ENCODE peak calls at places on chromosomes 5 and 9, in eight cellular contexts. One of them, this sample, is unnamed.

GRCh38 chr5:31935702-31936347 is 238.3 kb downstream of the GOLPH3 start:
- DNase-seq in CD14-positive monocyte: no peak
- DNase-seq in GDM1: no peak
- DNase-seq in islet precursor cell: no peak
- DNase-seq in NCI-H1694 treated with DMSO at 0.1 percent for 48 hours: no peak
- DNase-seq in NCI-H2029 treated with DMSO at 0.1 percent for 48 hours: no peak
- DNase-seq in naive B cell: no peak
- DNase-seq in coronary artery: no peak
- DNase-seq in this sample: no peak

GRCh38 chr9:97557606-97558095 is 56.2 kb downstream of the TMOD1 start:
- DNase-seq in CD14-positive monocyte: no peak
- DNase-seq in GDM1: peak; percentile 51
- DNase-seq in islet precursor cell: no peak
- DNase-seq in NCI-H1694 treated with DMSO at 0.1 percent for 48 hours: peak; percentile 84
- DNase-seq in NCI-H2029 treated with DMSO at 0.1 percent for 48 hours: peak; percentile 67
- DNase-seq in naive B cell: no peak
- DNase-seq in coronary artery: peak; percentile 94
- DNase-seq in this sample: no peak

GRCh38 chr5:170483701-170484458 is 19.9 kb upstream of the KCNIP1 start:
- DNase-seq in CD14-positive monocyte: peak; percentile 69
- DNase-seq in GDM1: no peak
- DNase-seq in islet precursor cell: peak; percentile 86
- DNase-seq in NCI-H1694 treated with DMSO at 0.1 percent for 48 hours: no peak
- DNase-seq in NCI-H2029 treated with DMSO at 0.1 percent for 48 hours: no peak
- DNase-seq in naive B cell: no peak
- DNase-seq in coronary artery: peak; percentile 49
- DNase-seq in this sample: no peak

GRCh38 chr5:163564321-163564924 is 59.0 kb downstream of the MAT2B start:
- DNase-seq in CD14-positive monocyte: no peak
- DNase-seq in GDM1: peak; percentile 7
- DNase-seq in islet precursor cell: peak; percentile 68
- DNase-seq in NCI-H1694 treated with DMSO at 0.1 percent for 48 hours: peak; percentile 62
- DNase-seq in NCI-H2029 treated with DMSO at 0.1 percent for 48 hours: no peak
- DNase-seq in naive B cell: peak; percentile 43
- DNase-seq in coronary artery: no peak
- DNase-seq in this sample: no peak

GRCh38 chr5:127561254-127561653 is 43.8 kb downstream of the PRRC1 start:
- DNase-seq in CD14-positive monocyte: no peak
- DNase-seq in GDM1: no peak
- DNase-seq in islet precursor cell: no peak
- DNase-seq in NCI-H1694 treated with DMSO at 0.1 percent for 48 hours: no peak
- DNase-seq in NCI-H2029 treated with DMSO at 0.1 percent for 48 hours: no peak
- DNase-seq in naive B cell: no peak
- DNase-seq in coronary artery: no peak
- DNase-seq in this sample: peak; percentile 29

GRCh38 chr5:73917433-73917832 is 291.4 kb downstream of the ARHGEF28 start:
- DNase-seq in CD14-positive monocyte: no peak
- DNase-seq in GDM1: no peak
- DNase-seq in islet precursor cell: no peak
- DNase-seq in NCI-H1694 treated with DMSO at 0.1 percent for 48 hours: peak; percentile 89
- DNase-seq in NCI-H2029 treated with DMSO at 0.1 percent for 48 hours: peak; percentile 56
- DNase-seq in naive B cell: no peak
- DNase-seq in coronary artery: no peak
- DNase-seq in this sample: no peak

GRCh38 chr5:2534251-2534650 is 217.2 kb downstream of the IRX2 start:
- DNase-seq in CD14-positive monocyte: no peak
- DNase-seq in GDM1: no peak
- DNase-seq in islet precursor cell: peak; percentile 10
- DNase-seq in NCI-H1694 treated with DMSO at 0.1 percent for 48 hours: no peak
- DNase-seq in NCI-H2029 treated with DMSO at 0.1 percent for 48 hours: no peak
- DNase-seq in naive B cell: no peak
- DNase-seq in coronary artery: peak; percentile 31
- DNase-seq in this sample: no peak

GRCh38 chr5:156230887-156231286 is 96.1 kb upstream of the SGCD start:
- DNase-seq in CD14-positive monocyte: no peak
- DNase-seq in GDM1: no peak
- DNase-seq in islet precursor cell: no peak
- DNase-seq in NCI-H1694 treated with DMSO at 0.1 percent for 48 hours: no peak
- DNase-seq in NCI-H2029 treated with DMSO at 0.1 percent for 48 hours: no peak
- DNase-seq in naive B cell: no peak
- DNase-seq in coronary artery: no peak
- DNase-seq in this sample: no peak

GRCh38 chr5:89327621-89328020 is 444.6 kb upstream of the MEF2C start:
- DNase-seq in CD14-positive monocyte: no peak
- DNase-seq in GDM1: no peak
- DNase-seq in islet precursor cell: no peak
- DNase-seq in NCI-H1694 treated with DMSO at 0.1 percent for 48 hours: no peak
- DNase-seq in NCI-H2029 treated with DMSO at 0.1 percent for 48 hours: no peak
- DNase-seq in naive B cell: no peak
- DNase-seq in coronary artery: no peak
- DNase-seq in this sample: no peak

GRCh38 chr5:42912184-42912766 is 100.6 kb upstream of the SELENOP start:
- DNase-seq in CD14-positive monocyte: no peak
- DNase-seq in GDM1: peak; percentile 15
- DNase-seq in islet precursor cell: no peak
- DNase-seq in NCI-H1694 treated with DMSO at 0.1 percent for 48 hours: peak; percentile 45
- DNase-seq in NCI-H2029 treated with DMSO at 0.1 percent for 48 hours: no peak
- DNase-seq in naive B cell: peak; percentile 35
- DNase-seq in coronary artery: no peak
- DNase-seq in this sample: no peak

GRCh38 chr5:429453-430188 is 13.4 kb upstream of the EXOC3 start:
- DNase-seq in CD14-positive monocyte: no peak
- DNase-seq in GDM1: no peak
- DNase-seq in islet precursor cell: peak; percentile 51
- DNase-seq in NCI-H1694 treated with DMSO at 0.1 percent for 48 hours: peak; percentile 44
- DNase-seq in NCI-H2029 treated with DMSO at 0.1 percent for 48 hours: no peak
- DNase-seq in naive B cell: no peak
- DNase-seq in coronary artery: no peak
- DNase-seq in this sample: peak; percentile 62

GRCh38 chr5:77994943-77995342 is 218.8 kb upstream of the TBCA start:
- DNase-seq in CD14-positive monocyte: no peak
- DNase-seq in GDM1: no peak
- DNase-seq in islet precursor cell: no peak
- DNase-seq in NCI-H1694 treated with DMSO at 0.1 percent for 48 hours: no peak
- DNase-seq in NCI-H2029 treated with DMSO at 0.1 percent for 48 hours: no peak
- DNase-seq in naive B cell: no peak
- DNase-seq in coronary artery: no peak
- DNase-seq in this sample: no peak

GRCh38 chr9:100428871-100429654 is 2.1 kb downstream of the MSANTD3 start:
- DNase-seq in CD14-positive monocyte: no peak
- DNase-seq in GDM1: no peak
- DNase-seq in islet precursor cell: peak; percentile 85
- DNase-seq in NCI-H1694 treated with DMSO at 0.1 percent for 48 hours: no peak
- DNase-seq in NCI-H2029 treated with DMSO at 0.1 percent for 48 hours: no peak
- DNase-seq in naive B cell: no peak
- DNase-seq in coronary artery: no peak
- DNase-seq in this sample: peak; percentile 98

GRCh38 chr5:9519537-9519936 is 26.3 kb downstream of the SEMA5A start:
- DNase-seq in CD14-positive monocyte: no peak
- DNase-seq in GDM1: no peak
- DNase-seq in islet precursor cell: no peak
- DNase-seq in NCI-H1694 treated with DMSO at 0.1 percent for 48 hours: no peak
- DNase-seq in NCI-H2029 treated with DMSO at 0.1 percent for 48 hours: no peak
- DNase-seq in naive B cell: no peak
- DNase-seq in coronary artery: no peak
- DNase-seq in this sample: peak; percentile 47

GRCh38 chr9:114250235-114250568 is 72.7 kb upstream of the ORM1 start:
- DNase-seq in CD14-positive monocyte: no peak
- DNase-seq in GDM1: no peak
- DNase-seq in islet precursor cell: no peak
- DNase-seq in NCI-H1694 treated with DMSO at 0.1 percent for 48 hours: peak; percentile 86
- DNase-seq in NCI-H2029 treated with DMSO at 0.1 percent for 48 hours: peak; percentile 11
- DNase-seq in naive B cell: no peak
- DNase-seq in coronary artery: peak; percentile 87
- DNase-seq in this sample: peak; percentile 76

GRCh38 chr9:8365029-8365428 is 565.5 kb upstream of the DMAC1 start:
- DNase-seq in CD14-positive monocyte: no peak
- DNase-seq in GDM1: no peak
- DNase-seq in islet precursor cell: no peak
- DNase-seq in NCI-H1694 treated with DMSO at 0.1 percent for 48 hours: no peak
- DNase-seq in NCI-H2029 treated with DMSO at 0.1 percent for 48 hours: no peak
- DNase-seq in naive B cell: no peak
- DNase-seq in coronary artery: no peak
- DNase-seq in this sample: peak; percentile 5

GRCh38 chr5:90529939-90530677 is 724 bp upstream of the LYSMD3 start:
- DNase-seq in CD14-positive monocyte: peak; percentile 61
- DNase-seq in GDM1: peak; percentile 62
- DNase-seq in islet precursor cell: peak; percentile 83
- DNase-seq in NCI-H1694 treated with DMSO at 0.1 percent for 48 hours: peak; percentile 52
- DNase-seq in NCI-H2029 treated with DMSO at 0.1 percent for 48 hours: peak; percentile 59
- DNase-seq in naive B cell: no peak
- DNase-seq in coronary artery: peak; percentile 81
- DNase-seq in this sample: peak; percentile 24

GRCh38 chr9:20649381-20649780 is 27.1 kb upstream of the MLLT3 start:
- DNase-seq in CD14-positive monocyte: no peak
- DNase-seq in GDM1: no peak
- DNase-seq in islet precursor cell: no peak
- DNase-seq in NCI-H1694 treated with DMSO at 0.1 percent for 48 hours: peak; percentile 6
- DNase-seq in NCI-H2029 treated with DMSO at 0.1 percent for 48 hours: no peak
- DNase-seq in naive B cell: no peak
- DNase-seq in coronary artery: no peak
- DNase-seq in this sample: no peak

GRCh38 chr9:96117398-96118060 is 184.4 kb downstream of the HSD17B3 start:
- DNase-seq in CD14-positive monocyte: no peak
- DNase-seq in GDM1: no peak
- DNase-seq in islet precursor cell: no peak
- DNase-seq in NCI-H1694 treated with DMSO at 0.1 percent for 48 hours: no peak
- DNase-seq in NCI-H2029 treated with DMSO at 0.1 percent for 48 hours: no peak
- DNase-seq in naive B cell: no peak
- DNase-seq in coronary artery: peak; percentile 19
- DNase-seq in this sample: no peak

GRCh38 chr9:130845901-130846381 is 10.9 kb downstream of the ABL1 start:
- DNase-seq in CD14-positive monocyte: no peak
- DNase-seq in GDM1: no peak
- DNase-seq in islet precursor cell: peak; percentile 62
- DNase-seq in NCI-H1694 treated with DMSO at 0.1 percent for 48 hours: no peak
- DNase-seq in NCI-H2029 treated with DMSO at 0.1 percent for 48 hours: no peak
- DNase-seq in naive B cell: no peak
- DNase-seq in coronary artery: no peak
- DNase-seq in this sample: peak; percentile 76

GRCh38 chr9:71285191-71285656 is 163.8 kb upstream of the TRPM3 start:
- DNase-seq in CD14-positive monocyte: no peak
- DNase-seq in GDM1: peak; percentile 15
- DNase-seq in islet precursor cell: peak; percentile 58
- DNase-seq in NCI-H1694 treated with DMSO at 0.1 percent for 48 hours: peak; percentile 23
- DNase-seq in NCI-H2029 treated with DMSO at 0.1 percent for 48 hours: peak; percentile 72
- DNase-seq in naive B cell: peak; percentile 6
- DNase-seq in coronary artery: no peak
- DNase-seq in this sample: no peak

GRCh38 chr5:157648275-157648990 is 3.8 kb downstream of the SOX30 start:
- DNase-seq in CD14-positive monocyte: no peak
- DNase-seq in GDM1: no peak
- DNase-seq in islet precursor cell: no peak
- DNase-seq in NCI-H1694 treated with DMSO at 0.1 percent for 48 hours: no peak
- DNase-seq in NCI-H2029 treated with DMSO at 0.1 percent for 48 hours: no peak
- DNase-seq in naive B cell: no peak
- DNase-seq in coronary artery: no peak
- DNase-seq in this sample: no peak

GRCh38 chr9:131297903-131298302 is 8.4 kb downstream of the PLPP7 start:
- DNase-seq in CD14-positive monocyte: no peak
- DNase-seq in GDM1: no peak
- DNase-seq in islet precursor cell: no peak
- DNase-seq in NCI-H1694 treated with DMSO at 0.1 percent for 48 hours: no peak
- DNase-seq in NCI-H2029 treated with DMSO at 0.1 percent for 48 hours: no peak
- DNase-seq in naive B cell: no peak
- DNase-seq in coronary artery: no peak
- DNase-seq in this sample: no peak

GRCh38 chr9:93268551-93269314 is 84.8 kb downstream of the WNK2 start:
- DNase-seq in CD14-positive monocyte: no peak
- DNase-seq in GDM1: no peak
- DNase-seq in islet precursor cell: no peak
- DNase-seq in NCI-H1694 treated with DMSO at 0.1 percent for 48 hours: no peak
- DNase-seq in NCI-H2029 treated with DMSO at 0.1 percent for 48 hours: peak; percentile 78
- DNase-seq in naive B cell: peak; percentile 59
- DNase-seq in coronary artery: no peak
- DNase-seq in this sample: no peak

GRCh38 chr5:170848033-170848432 is 13.8 kb upstream of the RANBP17 start:
- DNase-seq in CD14-positive monocyte: no peak
- DNase-seq in GDM1: no peak
- DNase-seq in islet precursor cell: no peak
- DNase-seq in NCI-H1694 treated with DMSO at 0.1 percent for 48 hours: no peak
- DNase-seq in NCI-H2029 treated with DMSO at 0.1 percent for 48 hours: no peak
- DNase-seq in naive B cell: no peak
- DNase-seq in coronary artery: no peak
- DNase-seq in this sample: no peak

GRCh38 chr5:137498736-137499505 is at the start of gene SPOCK1:
- DNase-seq in CD14-positive monocyte: no peak
- DNase-seq in GDM1: peak; percentile 60
- DNase-seq in islet precursor cell: peak; percentile 85
- DNase-seq in NCI-H1694 treated with DMSO at 0.1 percent for 48 hours: peak; percentile 32
- DNase-seq in NCI-H2029 treated with DMSO at 0.1 percent for 48 hours: no peak
- DNase-seq in naive B cell: peak; percentile 6
- DNase-seq in coronary artery: peak; percentile 77
- DNase-seq in this sample: peak; percentile 8

GRCh38 chr5:151464101-151464500 is 16.7 kb downstream of the SLC36A1 start:
- DNase-seq in CD14-positive monocyte: no peak
- DNase-seq in GDM1: no peak
- DNase-seq in islet precursor cell: no peak
- DNase-seq in NCI-H1694 treated with DMSO at 0.1 percent for 48 hours: no peak
- DNase-seq in NCI-H2029 treated with DMSO at 0.1 percent for 48 hours: no peak
- DNase-seq in naive B cell: no peak
- DNase-seq in coronary artery: no peak
- DNase-seq in this sample: no peak

GRCh38 chr5:174563899-174564298 is 160.5 kb upstream of the MSX2 start:
- DNase-seq in CD14-positive monocyte: no peak
- DNase-seq in GDM1: no peak
- DNase-seq in islet precursor cell: no peak
- DNase-seq in NCI-H1694 treated with DMSO at 0.1 percent for 48 hours: no peak
- DNase-seq in NCI-H2029 treated with DMSO at 0.1 percent for 48 hours: no peak
- DNase-seq in naive B cell: no peak
- DNase-seq in coronary artery: peak; percentile 58
- DNase-seq in this sample: no peak

GRCh38 chr5:158602981-158603380 is 496.7 kb downstream of the EBF1 start:
- DNase-seq in CD14-positive monocyte: no peak
- DNase-seq in GDM1: no peak
- DNase-seq in islet precursor cell: no peak
- DNase-seq in NCI-H1694 treated with DMSO at 0.1 percent for 48 hours: no peak
- DNase-seq in NCI-H2029 treated with DMSO at 0.1 percent for 48 hours: no peak
- DNase-seq in naive B cell: no peak
- DNase-seq in coronary artery: no peak
- DNase-seq in this sample: no peak

This sample was measured in BJ.